ENCODE peak calls at places on chromosomes 11 and 22, in nine cellular contexts. T, U, K, B, M, N, C, G and V are unnamed samples.

GRCh38 chr11:108223449-108224149 is 732 bp downstream of the ATM start:
- DNase-seq in T (no peak), U (no peak), K (no peak), B (peak; percentile 38), M (no peak), N (no peak), C (no peak), G (no peak), V (no peak)

GRCh38 chr11:131762346-131763110 is 392.1 kb downstream of the NTM start:
- DNase-seq in T (no peak), U (no peak), K (no peak), B (no peak), M (no peak), N (no peak), C (no peak), G (no peak), V (no peak)

GRCh38 chr11:84249344-84250135 is 963.4 kb upstream of the CCDC90B start:
- DNase-seq in T (no peak), U (no peak), K (no peak), B (no peak), M (no peak), N (no peak), C (no peak), G (no peak), V (no peak)

GRCh38 chr11:117677729-117678310 is 119.2 kb downstream of the DSCAML1 start:
- DNase-seq in T (no peak), U (no peak), K (no peak), B (no peak), M (no peak), N (no peak), C (no peak), G (no peak), V (no peak)

GRCh38 chr11:42161886-42162285 is 702.4 kb upstream of the LRRC4C start:
- DNase-seq in T (no peak), U (no peak), K (peak; percentile 41), B (peak; percentile 88), M (no peak), N (no peak), C (no peak), G (no peak), V (no peak)

GRCh38 chr11:27916541-27917100 is 191.3 kb downstream of the KIF18A start:
- DNase-seq in T (no peak), U (no peak), K (no peak), B (no peak), M (no peak), N (no peak), C (no peak), G (no peak), V (peak; percentile 31)

GRCh38 chr11:125404811-125405481 is 91.1 kb downstream of the FEZ1 start:
- DNase-seq in T (peak; percentile 63), U (no peak), K (no peak), B (peak; percentile 55), M (peak; percentile 94), N (peak; percentile 49), C (peak; percentile 69), G (peak; percentile 76), V (peak; percentile 83)

GRCh38 chr11:96054870-96055705 is 131.2 kb upstream of the MTMR2 start:
- DNase-seq in T (no peak), U (no peak), K (no peak), B (peak; percentile 66), M (no peak), N (no peak), C (no peak), G (no peak), V (no peak)

GRCh38 chr11:3920148-3920852 is 64.8 kb downstream of the STIM1 start:
- DNase-seq in T (peak; percentile 57), U (no peak), K (peak; percentile 66), B (peak; percentile 54), M (peak; percentile 90), N (no peak), C (peak; percentile 44), G (no peak), V (peak; percentile 40)

GRCh38 chr11:46832511-46833214 is 13.4 kb downstream of the CKAP5 start:
- DNase-seq in T (no peak), U (no peak), K (no peak), B (no peak), M (no peak), N (no peak), C (no peak), G (no peak), V (no peak)

GRCh38 chr22:30637701-30638114 is 2.1 kb downstream of the SLC35E4 start:
- DNase-seq in T (no peak), U (no peak), K (no peak), B (no peak), M (no peak), N (no peak), C (no peak), G (no peak), V (no peak)

GRCh38 chr22:30635273-30636225 is at the start of gene SLC35E4:
- DNase-seq in T (peak; percentile 91), U (peak; percentile 78), K (no peak), B (peak; percentile 90), M (peak; percentile 99), N (peak; percentile 94), C (peak; percentile 97), G (peak; percentile 95), V (peak; percentile 98)

GRCh38 chr22:30640361-30640760 is 4.8 kb downstream of the SLC35E4 start:
- DNase-seq in T (no peak), U (no peak), K (no peak), B (no peak), M (no peak), N (no peak), C (no peak), G (no peak), V (no peak)

GRCh38 chr22:30634477-30635233 is 926 bp upstream of the SLC35E4 start:
- DNase-seq in T (peak; percentile 85), U (peak; percentile 74), K (no peak), B (peak; percentile 89), M (peak; percentile 98), N (peak; percentile 71), C (peak; percentile 90), G (peak; percentile 87), V (peak; percentile 96)

GRCh38 chr22:30636226-30637077 is 871 bp downstream of the SLC35E4 start:
- DNase-seq in T (peak; percentile 31), U (no peak), K (no peak), B (no peak), M (peak; percentile 87), N (peak; percentile 36), C (peak; percentile 28), G (peak; percentile 29), V (no peak)
- TF ChIP-seq CTCF in T (no peak), U (peak; percentile 16), K (peak; percentile 20), B (no peak), M (no peak), N (no peak), C (no peak), G (no peak), V (no peak)

GRCh38 chr11:60485987-60486386 is 6.6 kb upstream of the MS4A12 start:
- DNase-seq in T (no peak), U (no peak), K (no peak), B (no peak), M (no peak), N (peak; percentile 25), C (peak; percentile 29), G (no peak), V (peak; percentile 88)
- TF ChIP-seq CTCF in T (peak; percentile 33), U (no peak), K (no peak), B (no peak), M (no peak), N (peak; percentile 47), C (peak; percentile 35), G (no peak), V (peak; percentile 95)

GRCh38 chr22:42363851-42364250 is 68.4 kb downstream of the NFAM1 start:
- DNase-seq in T (no peak), U (no peak), K (no peak), B (no peak), M (no peak), N (no peak), C (no peak), G (no peak), V (no peak)
- TF ChIP-seq CTCF in T (no peak), U (no peak), K (no peak), B (no peak), M (no peak), N (no peak), C (no peak), G (no peak), V (no peak)

GRCh38 chr11:19656140-19656541 is 56.5 kb upstream of the NAV2 start:
- DNase-seq in T (no peak), U (no peak), K (no peak), B (no peak), M (peak; percentile 59), N (no peak), C (no peak), G (no peak), V (no peak)
- TF ChIP-seq CTCF in T (no peak), U (no peak), K (no peak), B (no peak), M (no peak), N (no peak), C (no peak), G (no peak), V (no peak)

DNA sequence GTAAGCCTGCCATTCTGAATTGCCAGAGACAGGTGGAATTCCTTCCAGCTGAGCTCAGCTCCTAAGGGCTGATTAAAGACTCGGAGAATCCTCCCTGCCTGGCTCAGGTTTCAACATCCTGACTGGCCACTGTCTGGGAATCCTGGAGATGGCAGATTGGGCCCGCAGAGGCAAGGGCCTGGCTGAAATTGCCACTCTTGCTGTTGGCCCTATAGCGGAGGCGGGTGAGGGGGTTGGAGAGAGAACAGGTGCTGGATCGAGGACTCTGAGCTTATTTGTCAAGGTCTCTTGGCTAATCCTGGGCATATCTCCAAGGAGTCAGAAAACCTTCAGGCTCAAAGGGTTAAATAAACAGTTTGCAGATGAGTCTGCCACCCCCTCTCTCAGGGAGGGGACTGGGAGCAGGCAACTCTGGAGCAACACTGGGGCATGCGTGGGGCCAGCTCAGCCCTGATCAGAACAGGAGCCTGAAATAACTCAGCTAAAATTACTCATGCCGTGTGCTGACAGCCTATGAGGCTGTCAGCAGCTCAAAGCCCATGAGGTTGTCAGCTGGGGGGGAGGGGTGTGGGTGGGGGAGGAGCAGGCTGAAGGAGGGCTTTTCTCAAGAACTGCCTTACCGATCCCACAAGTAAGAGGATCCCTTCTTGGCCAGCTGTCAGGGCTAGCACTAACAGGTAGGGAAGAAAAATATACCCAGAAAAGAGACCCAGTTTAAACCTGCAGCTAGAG is 14.7 kb upstream of the MFRP start:
- DNase-seq in T (no peak), U (peak; percentile 55), K (peak; percentile 48), B (peak; percentile 56), M (no peak), N (peak; percentile 73), C (no peak), G (peak; percentile 78), V (peak; percentile 59)
- TF ChIP-seq CTCF in T (no peak), U (no peak), K (no peak), B (no peak), M (no peak), N (no peak), C (no peak), G (no peak), V (no peak)

GRCh38 chr11:77039491-77040400 is 5.5 kb downstream of the B3GNT6 start:
- DNase-seq in T (no peak), U (no peak), K (no peak), B (peak; percentile 51), M (no peak), N (peak; percentile 61), C (no peak), G (no peak), V (peak; percentile 65)
- TF ChIP-seq CTCF in T (no peak), U (peak; percentile 58), K (peak; percentile 69), B (peak; percentile 63), M (no peak), N (peak; percentile 36), C (peak; percentile 40), G (peak; percentile 40), V (peak; percentile 47)

DNA sequence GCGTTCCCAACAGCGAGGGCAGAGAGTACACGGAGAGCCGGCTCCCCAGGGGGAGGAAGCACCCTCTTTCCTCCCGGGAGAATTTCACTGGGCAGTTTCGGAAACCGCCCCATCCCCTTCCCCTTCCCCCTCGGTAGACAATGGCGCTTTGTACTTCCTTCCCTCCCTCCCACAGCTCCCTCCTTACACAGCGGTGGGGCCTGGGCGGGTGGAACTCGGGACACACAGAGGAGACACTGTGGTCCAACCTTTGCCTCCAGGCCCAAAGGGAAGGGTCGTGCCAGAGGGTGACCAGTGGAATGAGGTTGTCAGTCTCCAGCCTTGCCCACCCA is 4.3 kb downstream of the SMTN start:
- DNase-seq in T (no peak), U (no peak), K (no peak), B (peak; percentile 59), M (peak; percentile 90), N (peak; percentile 55), C (no peak), G (peak; percentile 50), V (no peak)
- TF ChIP-seq CTCF in T (peak; percentile 41), U (no peak), K (no peak), B (no peak), M (no peak), N (no peak), C (no peak), G (no peak), V (peak; percentile 4)